ENCODE peak calls at places on chromosomes 11 and 22, in nine cellular contexts. One of them, this sample, is unnamed.

GRCh38 chr11:68839953-68840641 is 1.6 kb downstream of the CPT1A start:
- DNase-seq in ELR: peak
- DNase-seq in cardiac fibroblast: peak
- DNase-seq in H9: peak
- DNase-seq in neural crest cell: no peak
- DNase-seq in B cell: no peak
- DNase-seq in effector CD4-positive, alpha-beta T cell: no peak
- DNase-seq in AG04450: no peak
- DNase-seq in activated naive CD4-positive, alpha-beta T cell: no peak
- DNase-seq in this sample: peak

GRCh38 chr22:36755316-36755715 is 20.6 kb downstream of the IFT27 start:
- DNase-seq in ELR: no peak
- DNase-seq in cardiac fibroblast: no peak
- DNase-seq in H9: no peak
- DNase-seq in neural crest cell: no peak
- DNase-seq in B cell: no peak
- DNase-seq in effector CD4-positive, alpha-beta T cell: no peak
- DNase-seq in AG04450: no peak
- DNase-seq in activated naive CD4-positive, alpha-beta T cell: no peak
- DNase-seq in this sample: no peak

GRCh38 chr11:134139873-134140331 is 71.0 kb downstream of the JAM3 start:
- DNase-seq in ELR: peak
- DNase-seq in cardiac fibroblast: peak
- DNase-seq in H9: peak
- DNase-seq in neural crest cell: peak
- DNase-seq in B cell: peak
- DNase-seq in effector CD4-positive, alpha-beta T cell: no peak
- DNase-seq in AG04450: peak
- DNase-seq in activated naive CD4-positive, alpha-beta T cell: no peak
- DNase-seq in this sample: peak

GRCh38 chr11:61912991-61913698 is 4.2 kb downstream of the RAB3IL1 start:
- DNase-seq in ELR: no peak
- DNase-seq in cardiac fibroblast: no peak
- DNase-seq in H9: peak
- DNase-seq in neural crest cell: no peak
- DNase-seq in B cell: peak
- DNase-seq in effector CD4-positive, alpha-beta T cell: no peak
- DNase-seq in AG04450: no peak
- DNase-seq in activated naive CD4-positive, alpha-beta T cell: no peak
- DNase-seq in this sample: no peak

GRCh38 chr22:17972385-17973181 is 51.8 kb downstream of the MICAL3 start:
- DNase-seq in ELR: peak
- DNase-seq in cardiac fibroblast: peak
- DNase-seq in H9: no peak
- DNase-seq in neural crest cell: no peak
- DNase-seq in B cell: no peak
- DNase-seq in effector CD4-positive, alpha-beta T cell: no peak
- DNase-seq in AG04450: peak
- DNase-seq in activated naive CD4-positive, alpha-beta T cell: no peak
- DNase-seq in this sample: peak

GRCh38 chr11:62547691-62548281 is 1.2 kb upstream of the AHNAK start:
- DNase-seq in ELR: no peak
- DNase-seq in cardiac fibroblast: no peak
- DNase-seq in H9: no peak
- DNase-seq in neural crest cell: no peak
- DNase-seq in B cell: no peak
- DNase-seq in effector CD4-positive, alpha-beta T cell: no peak
- DNase-seq in AG04450: no peak
- DNase-seq in activated naive CD4-positive, alpha-beta T cell: no peak
- DNase-seq in this sample: no peak

GRCh38 chr11:100981196-100981824 is 148.3 kb downstream of the PGR start:
- DNase-seq in ELR: no peak
- DNase-seq in cardiac fibroblast: no peak
- DNase-seq in H9: no peak
- DNase-seq in neural crest cell: no peak
- DNase-seq in B cell: no peak
- DNase-seq in effector CD4-positive, alpha-beta T cell: no peak
- DNase-seq in AG04450: no peak
- DNase-seq in activated naive CD4-positive, alpha-beta T cell: no peak
- DNase-seq in this sample: no peak

GRCh38 chr11:75786101-75786736 is 17.6 kb downstream of the DGAT2 start:
- DNase-seq in ELR: no peak
- DNase-seq in cardiac fibroblast: no peak
- DNase-seq in H9: no peak
- DNase-seq in neural crest cell: no peak
- DNase-seq in B cell: no peak
- DNase-seq in effector CD4-positive, alpha-beta T cell: no peak
- DNase-seq in AG04450: no peak
- DNase-seq in activated naive CD4-positive, alpha-beta T cell: no peak
- DNase-seq in this sample: no peak

GRCh38 chr11:9380773-9381172 is 3.7 kb upstream of the IPO7 start:
- DNase-seq in ELR: no peak
- DNase-seq in cardiac fibroblast: no peak
- DNase-seq in H9: no peak
- DNase-seq in neural crest cell: no peak
- DNase-seq in B cell: no peak
- DNase-seq in effector CD4-positive, alpha-beta T cell: no peak
- DNase-seq in AG04450: no peak
- DNase-seq in activated naive CD4-positive, alpha-beta T cell: no peak
- DNase-seq in this sample: peak

This sample was measured in GM23338.